ENCODE peak calls at places on chromosomes 11 and 22, in seven cellular contexts. Y, T, F, C, J, Z and G are unnamed samples.

GRCh38 chr11:34567733-34568132 is 53.2 kb upstream of the EHF start:
- DNase-seq in Y (no peak), T (no peak), F (no peak), C (no peak), J (no peak), Z (no peak), G (no peak)

GRCh38 chr11:8531312-8531711 is 62.7 kb downstream of the STK33 start:
- DNase-seq in Y (no peak), T (peak), F (no peak), C (no peak), J (no peak), Z (peak), G (no peak)

GRCh38 chr11:119144825-119145476 is 3.9 kb upstream of the ABCG4 start:
- DNase-seq in Y (no peak), T (peak), F (peak), C (no peak), J (no peak), Z (peak), G (no peak)

GRCh38 chr11:3160252-3161031 is 4.7 kb downstream of the OSBPL5 start:
- DNase-seq in Y (no peak), T (peak), F (peak), C (peak), J (no peak), Z (peak), G (no peak)

GRCh38 chr11:93330446-93330984 is at the start of gene DEUP1:
- DNase-seq in Y (no peak), T (peak), F (no peak), C (no peak), J (no peak), Z (peak), G (no peak)

GRCh38 chr22:28817919-28818859 is 17.8 kb upstream of the XBP1 start:
- DNase-seq in Y (no peak), T (peak), F (no peak), C (no peak), J (no peak), Z (peak), G (no peak)

GRCh38 chr11:20081336-20081735 is 78.9 kb downstream of the DBX1 start:
- DNase-seq in Y (no peak), T (no peak), F (no peak), C (no peak), J (no peak), Z (no peak), G (no peak)

GRCh38 chr11:59172345-59173079 is 580 bp downstream of the DTX4 start:
- DNase-seq in Y (no peak), T (peak), F (no peak), C (no peak), J (no peak), Z (peak), G (peak)

GRCh38 chr11:844693-845644 is 2.3 kb downstream of the TSPAN4 start:
- DNase-seq in Y (no peak), T (peak), F (peak), C (peak), J (no peak), Z (peak), G (no peak)

GRCh38 chr11:68870470-68870869 is 28.8 kb upstream of the CPT1A start:
- DNase-seq in Y (no peak), T (peak), F (no peak), C (no peak), J (no peak), Z (peak), G (no peak)

GRCh38 chr11:45151362-45151982 is 5.0 kb downstream of the PRDM11 start:
- DNase-seq in Y (no peak), T (no peak), F (no peak), C (no peak), J (no peak), Z (no peak), G (no peak)

GRCh38 chr11:45766469-45766868 is 38.5 kb upstream of the SLC35C1 start:
- DNase-seq in Y (no peak), T (peak), F (no peak), C (no peak), J (no peak), Z (no peak), G (no peak)

GRCh38 chr11:10526974-10527918 is 13.7 kb downstream of the RNF141 start:
- DNase-seq in Y (no peak), T (no peak), F (no peak), C (no peak), J (no peak), Z (no peak), G (no peak)

GRCh38 chr22:17946691-17947367 is 77.5 kb downstream of the MICAL3 start:
- DNase-seq in Y (no peak), T (no peak), F (no peak), C (no peak), J (no peak), Z (peak), G (no peak)

GRCh38 chr11:120612363-120613263 is 101.1 kb downstream of the GRIK4 start:
- DNase-seq in Y (no peak), T (peak), F (no peak), C (no peak), J (no peak), Z (no peak), G (no peak)

GRCh38 chr11:61061081-61061826 is 41.0 kb upstream of the CD5 start:
- DNase-seq in Y (peak), T (no peak), F (no peak), C (no peak), J (peak), Z (no peak), G (peak)

GRCh38 chr22:45968003-45968650 is 8.8 kb downstream of the WNT7B start:
- DNase-seq in Y (no peak), T (no peak), F (no peak), C (no peak), J (no peak), Z (no peak), G (no peak)

GRCh38 chr11:111574373-111575230 is 27.6 kb upstream of the SIK2 start:
- DNase-seq in Y (no peak), T (no peak), F (no peak), C (no peak), J (no peak), Z (no peak), G (no peak)

GRCh38 chr11:108025387-108026080 is 16.8 kb downstream of the CUL5 start:
- DNase-seq in Y (no peak), T (peak), F (no peak), C (no peak), J (no peak), Z (no peak), G (no peak)

GRCh38 chr11:35357893-35358292 is 61.5 kb downstream of the SLC1A2 start:
- DNase-seq in Y (no peak), T (no peak), F (no peak), C (peak), J (no peak), Z (no peak), G (no peak)

GRCh38 chr22:42928969-42929837 is 72.1 kb upstream of the ARFGAP3 start:
- DNase-seq in Y (no peak), T (no peak), F (no peak), C (peak), J (no peak), Z (no peak), G (no peak)

GRCh38 chr11:93199616-93200015 is 1.8 kb upstream of the SLC36A4 start:
- DNase-seq in Y (no peak), T (no peak), F (no peak), C (no peak), J (no peak), Z (no peak), G (no peak)

GRCh38 chr11:118691926-118692830 is 12.7 kb upstream of the TREH start:
- DNase-seq in Y (no peak), T (peak), F (no peak), C (no peak), J (peak), Z (no peak), G (peak)

GRCh38 chr22:47602732-47603131 is 840.3 kb downstream of the TBC1D22A start:
- DNase-seq in Y (no peak), T (no peak), F (no peak), C (no peak), J (no peak), Z (no peak), G (no peak)

GRCh38 chr22:39253427-39254070 is 8.8 kb upstream of the PDGFB start:
- DNase-seq in Y (no peak), T (peak), F (peak), C (peak), J (no peak), Z (peak), G (no peak)

GRCh38 chr11:2299773-2300172 is 1.9 kb downstream of the C11orf21 start:
- DNase-seq in Y (no peak), T (no peak), F (no peak), C (no peak), J (no peak), Z (no peak), G (no peak)

GRCh38 chr11:65498977-65499712 is at the start of gene MALAT1:
- DNase-seq in Y (peak), T (peak), F (peak), C (peak), J (peak), Z (peak), G (peak)

GRCh38 chr11:44842219-44842618 is 108.5 kb downstream of the TP53I11 start:
- DNase-seq in Y (no peak), T (no peak), F (no peak), C (no peak), J (no peak), Z (no peak), G (no peak)

GRCh38 chr22:17905445-17905844 is 118.9 kb downstream of the MICAL3 start:
- DNase-seq in Y (no peak), T (no peak), F (no peak), C (no peak), J (no peak), Z (no peak), G (no peak)

GRCh38 chr11:104946907-104947306 is 21.5 kb downstream of the CASP4 start:
- DNase-seq in Y (no peak), T (no peak), F (peak), C (no peak), J (peak), Z (no peak), G (peak)

GRCh38 chr11:6646631-6647281 is 8.9 kb downstream of the DCHS1 start:
- DNase-seq in Y (no peak), T (no peak), F (no peak), C (peak), J (no peak), Z (no peak), G (no peak)

GRCh38 chr11:1162153-1162497 is 4.4 kb downstream of the MUC5AC start:
- DNase-seq in Y (no peak), T (no peak), F (no peak), C (no peak), J (no peak), Z (no peak), G (no peak)

GRCh38 chr22:37581534-37581933 is 1.6 kb upstream of the LGALS2 start:
- DNase-seq in Y (no peak), T (no peak), F (no peak), C (no peak), J (no peak), Z (no peak), G (no peak)